ENCODE peak calls at places on chromosomes 6 and 20, in ten cellular contexts. Y is adipocyte, T is iPS DF 6.9, Z is astrocyte of the spinal cord, G is heart left ventricle, M is fibroblast of pulmonary artery, A is epithelial cell of esophagus, V is HFF-Myc, B is thyroid gland, L is cardiac muscle cell. I is an unnamed sample.

GRCh38 chr20:52791091-52791490 is 181.1 kb upstream of the TSHZ2 start:
- DNase-seq in Y (no peak), T (no peak), Z (no peak), G (no peak), M (no peak), A (no peak), V (no peak), B (no peak), L (no peak), I (no peak)

GRCh38 chr20:58044286-58044685 is 184.2 kb downstream of the ANKRD60 start:
- DNase-seq in Y (no peak), T (no peak), Z (no peak), G (no peak), M (no peak), A (no peak), V (no peak), B (no peak), L (no peak), I (no peak)

GRCh38 chr6:154548130-154548830 is 37.8 kb upstream of the CNKSR3 start:
- DNase-seq in Y (peak; percentile 73), T (no peak), Z (peak; percentile 74), G (peak; percentile 22), M (peak; percentile 64), A (no peak), V (no peak), B (peak; percentile 90), L (no peak), I (peak; percentile 25)

GRCh38 chr6:125700591-125701353 is 48.7 kb upstream of the HEY2 start:
- DNase-seq in Y (no peak), T (no peak), Z (no peak), G (no peak), M (no peak), A (no peak), V (no peak), B (no peak), L (no peak), I (no peak)

GRCh38 chr6:166601956-166602355 is 15.5 kb upstream of the RAMACL start:
- DNase-seq in Y (no peak), T (no peak), Z (no peak), G (no peak), M (no peak), A (no peak), V (no peak), B (no peak), L (no peak), I (no peak)

GRCh38 chr6:45818655-45819054 is 197.0 kb downstream of the CLIC5 start:
- DNase-seq in Y (no peak), T (no peak), Z (no peak), G (no peak), M (no peak), A (no peak), V (no peak), B (no peak), L (no peak), I (no peak)

GRCh38 chr6:3402310-3403243 is 54.3 kb downstream of the SLC22A23 start:
- DNase-seq in Y (no peak), T (no peak), Z (no peak), G (no peak), M (no peak), A (peak; percentile 96), V (no peak), B (no peak), L (no peak), I (no peak)

GRCh38 chr6:40936810-40937209 is 102.2 kb downstream of the UNC5CL start:
- DNase-seq in Y (peak; percentile 71), T (no peak), Z (peak; percentile 58), G (no peak), M (peak; percentile 58), A (peak; percentile 94), V (no peak), B (no peak), L (peak; percentile 10), I (no peak)

GRCh38 chr6:30914854-30915590 is 984 bp downstream of the VARS2 start:
- DNase-seq in Y (no peak), T (no peak), Z (no peak), G (no peak), M (no peak), A (no peak), V (no peak), B (no peak), L (peak; percentile 24), I (no peak)

GRCh38 chr6:161091151-161091550 is 99.6 kb downstream of the MAP3K4 start:
- DNase-seq in Y (no peak), T (no peak), Z (no peak), G (no peak), M (no peak), A (no peak), V (no peak), B (no peak), L (no peak), I (no peak)

GRCh38 chr6:161095916-161096315 is 104.3 kb downstream of the MAP3K4 start:
- DNase-seq in Y (peak; percentile 53), T (no peak), Z (no peak), G (no peak), M (no peak), A (peak; percentile 58), V (no peak), B (no peak), L (no peak), I (no peak)

GRCh38 chr6:161094904-161095440 is 103.4 kb downstream of the MAP3K4 start:
- DNase-seq in Y (no peak), T (no peak), Z (no peak), G (no peak), M (no peak), A (peak; percentile 55), V (no peak), B (no peak), L (no peak), I (no peak)

GRCh38 chr6:161088676-161089328 is 97.2 kb downstream of the MAP3K4 start:
- DNase-seq in Y (peak; percentile 8), T (no peak), Z (peak; percentile 25), G (no peak), M (peak; percentile 39), A (peak; percentile 10), V (no peak), B (no peak), L (peak; percentile 51), I (no peak)

GRCh38 chr6:161091972-161092701 is 100.6 kb downstream of the MAP3K4 start:
- DNase-seq in Y (no peak), T (no peak), Z (no peak), G (no peak), M (no peak), A (peak; percentile 87), V (no peak), B (no peak), L (no peak), I (no peak)
- H3K4me3 ChIP-seq in Y (no peak overlapping the region), T (no peak overlapping the region), Z (no peak overlapping the region), G (no peak overlapping the region), M (no peak overlapping the region), A (no peak overlapping the region), V (no peak overlapping the region), B (no peak overlapping the region), L (no peak overlapping the region), I (no peak overlapping the region)

DNA sequence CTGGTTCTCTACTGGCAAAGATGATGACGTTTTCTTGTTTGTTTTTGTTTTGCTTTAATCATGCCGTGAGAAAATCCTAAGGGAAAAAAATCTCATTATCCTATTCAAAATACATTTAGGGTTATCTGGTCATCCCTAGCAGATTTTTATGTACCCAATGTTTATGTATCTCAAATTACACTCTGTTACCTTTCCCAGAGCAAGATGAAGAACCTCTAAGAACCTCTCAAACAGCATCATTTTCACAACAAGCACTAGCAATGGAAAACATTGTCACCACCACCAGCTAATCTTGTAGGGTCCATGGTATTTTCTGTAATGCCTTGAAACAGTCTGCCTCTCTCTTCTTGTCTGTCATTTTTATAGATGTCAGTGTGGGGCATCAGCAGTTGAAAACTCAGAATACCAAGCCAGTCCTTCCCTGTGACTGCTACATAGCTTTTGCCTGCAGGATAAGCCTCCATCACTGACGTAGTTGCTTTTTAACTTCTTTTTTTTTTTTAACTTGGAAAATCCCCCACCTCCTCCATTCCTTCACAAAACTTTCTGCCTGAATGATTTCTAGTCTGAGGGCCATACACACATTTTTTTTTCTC is 2.4 kb upstream of the SNAP25 start:
- DNase-seq in Y (peak; percentile 25), T (no peak), Z (peak; percentile 59), G (no peak), M (no peak), A (no peak), V (no peak), B (no peak), L (no peak), I (no peak)
- H3K4me3 ChIP-seq in Y (no peak overlapping the region), T (no peak overlapping the region), Z (no peak overlapping the region), G (no peak overlapping the region), M (no peak overlapping the region), A (no peak overlapping the region), V (no peak overlapping the region), B (no peak overlapping the region), L (no peak overlapping the region), I (no peak overlapping the region)

DNA sequence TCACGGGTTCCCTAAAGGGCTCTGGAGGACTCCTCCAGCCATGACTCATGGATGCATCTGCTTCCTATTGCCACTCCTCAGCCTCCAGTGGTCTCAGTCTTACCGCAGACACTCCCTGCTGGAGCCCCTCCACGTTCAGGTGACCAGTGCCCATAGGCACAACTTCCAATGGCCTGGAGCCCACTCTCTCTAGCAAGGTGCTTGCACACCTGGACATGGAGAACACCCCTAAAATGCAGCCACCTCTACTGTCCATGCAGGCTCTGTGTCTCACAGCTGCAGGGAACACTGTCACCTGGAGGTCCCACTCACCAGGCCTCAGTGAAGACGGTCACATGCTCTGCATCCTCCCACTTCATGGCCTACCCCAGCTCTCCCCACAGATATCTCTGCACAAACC is 36.0 kb downstream of the HUS1B start:
- DNase-seq in Y (no peak), T (no peak), Z (no peak), G (no peak), M (no peak), A (no peak), V (no peak), B (no peak), L (no peak), I (no peak)
- H3K4me3 ChIP-seq in Y (no peak overlapping the region), T (no peak overlapping the region), Z (no peak overlapping the region), G (no peak overlapping the region), M (no peak overlapping the region), A (no peak overlapping the region), V (no peak overlapping the region), B (no peak overlapping the region), L (no peak overlapping the region), I (no peak overlapping the region)

DNA sequence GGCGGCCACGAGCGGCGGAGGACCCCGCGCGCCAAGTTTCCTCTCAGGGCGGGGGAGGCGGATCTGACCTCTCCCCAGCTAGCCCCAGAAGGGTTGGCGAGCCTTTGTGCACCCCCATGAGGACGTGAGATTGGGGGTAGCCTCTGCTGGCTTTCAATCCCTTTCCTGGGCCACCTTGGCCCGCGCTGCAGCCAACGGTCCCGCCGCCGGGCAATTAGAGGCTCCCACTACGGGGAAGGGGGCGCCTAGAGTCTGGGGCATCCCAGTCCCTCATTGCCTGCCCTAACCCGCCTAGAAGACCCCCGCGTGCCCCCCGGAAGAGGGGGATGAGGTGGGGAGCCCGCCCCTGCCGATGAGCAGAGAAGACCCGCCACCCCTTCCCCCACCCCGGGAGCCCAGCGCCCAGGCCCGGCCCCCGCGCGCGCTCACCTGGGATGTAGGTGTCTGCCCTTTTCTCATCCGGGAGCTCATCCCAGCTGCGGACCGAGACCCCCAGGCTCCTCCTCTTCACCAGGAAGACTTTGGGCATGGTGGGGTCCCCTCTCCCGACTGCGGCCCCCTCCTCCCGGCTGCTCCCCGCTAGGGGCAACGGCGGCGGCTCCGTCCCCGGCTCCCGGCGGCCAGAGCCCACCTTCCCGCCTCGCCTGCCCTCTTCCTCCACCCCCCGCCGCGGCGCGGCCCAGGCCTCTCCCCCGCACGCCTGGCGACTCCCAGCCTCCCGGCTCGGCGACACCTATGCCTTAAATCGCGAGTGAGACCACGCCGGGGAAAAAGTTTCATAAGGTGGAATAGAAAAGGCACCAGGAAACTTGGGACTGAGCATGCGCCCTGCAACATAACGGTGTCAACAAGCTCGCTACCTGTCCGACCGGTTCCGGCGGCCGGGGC is at the start of gene OVOL2:
- DNase-seq in Y (no peak), T (peak; percentile 55), Z (no peak), G (no peak), M (peak; percentile 2), A (peak; percentile 98), V (no peak), B (peak; percentile 96), L (peak; percentile 51), I (no peak)
- H3K4me3 ChIP-seq in Y (peak within 1 kb of the TSS; percentile 42), T (peak within 1 kb of the TSS; percentile 51), Z (no peak within 1 kb of the TSS), G (peak within 1 kb of the TSS; percentile 37), M (no peak within 1 kb of the TSS), A (peak within 1 kb of the TSS; percentile 70), V (no peak within 1 kb of the TSS), B (peak within 1 kb of the TSS; percentile 63), L (peak within 1 kb of the TSS; percentile 50), I (peak within 1 kb of the TSS; percentile 29)

I was measured in heart right ventricle.